ENCODE peak calls at places on chromosomes 1 and 21, in seven cellular contexts. One of them, this sample, is unnamed.

GRCh38 chr1:180555411-180555810 is 3.4 kb upstream of the OVAAL start:
- DNase-seq in AG10803: no peak
- DNase-seq in RWPE2: no peak
- DNase-seq in retinal pigment epithelial cell: no peak
- DNase-seq in CD8-positive, alpha-beta T cell: no peak
- DNase-seq in transverse colon: no peak
- DNase-seq in AG09309: no peak
- DNase-seq in this sample: no peak

GRCh38 chr21:36756527-36756926 is 57.6 kb downstream of the SIM2 start:
- DNase-seq in AG10803: peak; percentile 28
- DNase-seq in RWPE2: no peak
- DNase-seq in retinal pigment epithelial cell: no peak
- DNase-seq in CD8-positive, alpha-beta T cell: no peak
- DNase-seq in transverse colon: no peak
- DNase-seq in AG09309: no peak
- DNase-seq in this sample: peak; percentile 19

GRCh38 chr1:30919025-30919881 is 10.7 kb upstream of the SDC3 start:
- DNase-seq in AG10803: peak; percentile 62
- DNase-seq in RWPE2: no peak
- DNase-seq in retinal pigment epithelial cell: no peak
- DNase-seq in CD8-positive, alpha-beta T cell: no peak
- DNase-seq in transverse colon: no peak
- DNase-seq in AG09309: no peak
- DNase-seq in this sample: peak; percentile 77

GRCh38 chr1:27603320-27603961 is 503 bp downstream of the AHDC1 start:
- DNase-seq in AG10803: no peak
- DNase-seq in RWPE2: no peak
- DNase-seq in retinal pigment epithelial cell: no peak
- DNase-seq in CD8-positive, alpha-beta T cell: no peak
- DNase-seq in transverse colon: peak; percentile 47
- DNase-seq in AG09309: no peak
- DNase-seq in this sample: no peak

GRCh38 chr1:77825356-77825709 is 45.9 kb downstream of the MIGA1 start:
- DNase-seq in AG10803: peak; percentile 83
- DNase-seq in RWPE2: peak; percentile 71
- DNase-seq in retinal pigment epithelial cell: no peak
- DNase-seq in CD8-positive, alpha-beta T cell: no peak
- DNase-seq in transverse colon: peak; percentile 10
- DNase-seq in AG09309: peak; percentile 70
- DNase-seq in this sample: peak; percentile 98

GRCh38 chr1:7538033-7538432 is 233.1 kb upstream of the VAMP3 start:
- DNase-seq in AG10803: no peak
- DNase-seq in RWPE2: peak; percentile 10
- DNase-seq in retinal pigment epithelial cell: peak; percentile 47
- DNase-seq in CD8-positive, alpha-beta T cell: no peak
- DNase-seq in transverse colon: no peak
- DNase-seq in AG09309: no peak
- DNase-seq in this sample: peak; percentile 25

GRCh38 chr1:243705585-243705984 is 144.5 kb downstream of the AKT3 start:
- DNase-seq in AG10803: no peak
- DNase-seq in RWPE2: no peak
- DNase-seq in retinal pigment epithelial cell: no peak
- DNase-seq in CD8-positive, alpha-beta T cell: no peak
- DNase-seq in transverse colon: no peak
- DNase-seq in AG09309: no peak
- DNase-seq in this sample: no peak

GRCh38 chr1:30126839-30127238 is 596.5 kb downstream of the MATN1 start:
- DNase-seq in AG10803: no peak
- DNase-seq in RWPE2: no peak
- DNase-seq in retinal pigment epithelial cell: no peak
- DNase-seq in CD8-positive, alpha-beta T cell: no peak
- DNase-seq in transverse colon: peak; percentile 19
- DNase-seq in AG09309: no peak
- DNase-seq in this sample: no peak

GRCh38 chr1:67355745-67356424 is 48.2 kb downstream of the IL12RB2 start:
- DNase-seq in AG10803: peak; percentile 93
- DNase-seq in RWPE2: no peak
- DNase-seq in retinal pigment epithelial cell: peak; percentile 28
- DNase-seq in CD8-positive, alpha-beta T cell: no peak
- DNase-seq in transverse colon: no peak
- DNase-seq in AG09309: peak; percentile 82
- DNase-seq in this sample: peak; percentile 94

GRCh38 chr1:39266792-39267191 is 62.3 kb downstream of the MACF1 start:
- DNase-seq in AG10803: no peak
- DNase-seq in RWPE2: no peak
- DNase-seq in retinal pigment epithelial cell: no peak
- DNase-seq in CD8-positive, alpha-beta T cell: no peak
- DNase-seq in transverse colon: no peak
- DNase-seq in AG09309: no peak
- DNase-seq in this sample: no peak

GRCh38 chr1:31768407-31768806 is 4.3 kb upstream of the ADGRB2 start:
- DNase-seq in AG10803: no peak
- DNase-seq in RWPE2: no peak
- DNase-seq in retinal pigment epithelial cell: no peak
- DNase-seq in CD8-positive, alpha-beta T cell: no peak
- DNase-seq in transverse colon: no peak
- DNase-seq in AG09309: no peak
- DNase-seq in this sample: no peak

GRCh38 chr21:40678681-40679284 is 168.2 kb downstream of the DSCAM start:
- DNase-seq in AG10803: no peak
- DNase-seq in RWPE2: no peak
- DNase-seq in retinal pigment epithelial cell: no peak
- DNase-seq in CD8-positive, alpha-beta T cell: no peak
- DNase-seq in transverse colon: no peak
- DNase-seq in AG09309: no peak
- DNase-seq in this sample: peak; percentile 34

DNA sequence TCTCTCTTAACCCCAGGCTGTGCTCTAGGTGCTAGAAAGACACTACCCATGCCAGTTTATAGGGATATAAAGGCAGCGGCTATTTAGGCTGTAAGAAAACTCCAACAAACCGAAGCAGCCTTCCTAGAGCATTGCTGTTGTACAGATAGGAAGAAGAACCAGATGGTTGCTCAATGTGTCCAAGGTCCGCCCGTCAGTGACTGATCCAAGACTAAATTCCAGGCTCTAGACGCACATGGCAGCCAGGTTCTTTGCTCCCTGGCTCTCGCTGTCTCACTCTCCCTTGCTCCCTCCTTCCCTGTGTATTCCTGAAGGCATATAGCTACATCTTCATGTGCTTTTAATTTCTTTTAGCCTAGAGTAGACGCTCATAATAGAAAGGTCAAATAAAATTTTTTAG is 303.4 kb downstream of the KIF26B start:
- DNase-seq in AG10803: peak; percentile 77
- DNase-seq in RWPE2: no peak
- DNase-seq in retinal pigment epithelial cell: no peak
- DNase-seq in CD8-positive, alpha-beta T cell: no peak
- DNase-seq in transverse colon: no peak
- DNase-seq in AG09309: no peak
- DNase-seq in this sample: no peak
- H3K4me3 ChIP-seq in AG10803: no peak overlapping the region
- H3K4me3 ChIP-seq in RWPE2: no peak overlapping the region
- H3K4me3 ChIP-seq in retinal pigment epithelial cell: no peak overlapping the region
- H3K4me3 ChIP-seq in CD8-positive, alpha-beta T cell: no peak overlapping the region
- H3K4me3 ChIP-seq in transverse colon: no peak overlapping the region
- H3K4me3 ChIP-seq in AG09309: no peak overlapping the region
- H3K4me3 ChIP-seq in this sample: no peak overlapping the region

GRCh38 chr1:202107801-202108731 is 14.7 kb upstream of the GPR37L1 start:
- DNase-seq in AG10803: no peak
- DNase-seq in RWPE2: no peak
- DNase-seq in retinal pigment epithelial cell: no peak
- DNase-seq in CD8-positive, alpha-beta T cell: no peak
- DNase-seq in transverse colon: peak; percentile 87
- DNase-seq in AG09309: no peak
- DNase-seq in this sample: peak; percentile 55
- H3K4me3 ChIP-seq in AG10803: no peak overlapping the region
- H3K4me3 ChIP-seq in RWPE2: no peak overlapping the region
- H3K4me3 ChIP-seq in retinal pigment epithelial cell: no peak overlapping the region
- H3K4me3 ChIP-seq in CD8-positive, alpha-beta T cell: no peak overlapping the region
- H3K4me3 ChIP-seq in transverse colon: no peak overlapping the region
- H3K4me3 ChIP-seq in AG09309: no peak overlapping the region
- H3K4me3 ChIP-seq in this sample: no peak overlapping the region

GRCh38 chr1:19469004-19469403 is 16.3 kb downstream of the CAPZB start:
- DNase-seq in AG10803: no peak
- DNase-seq in RWPE2: no peak
- DNase-seq in retinal pigment epithelial cell: no peak
- DNase-seq in CD8-positive, alpha-beta T cell: no peak
- DNase-seq in transverse colon: no peak
- DNase-seq in AG09309: no peak
- DNase-seq in this sample: no peak
- H3K4me3 ChIP-seq in AG10803: no peak overlapping the region
- H3K4me3 ChIP-seq in RWPE2: no peak overlapping the region
- H3K4me3 ChIP-seq in retinal pigment epithelial cell: no peak overlapping the region
- H3K4me3 ChIP-seq in CD8-positive, alpha-beta T cell: peak overlapping the region; percentile 41
- H3K4me3 ChIP-seq in transverse colon: no peak overlapping the region
- H3K4me3 ChIP-seq in AG09309: no peak overlapping the region
- H3K4me3 ChIP-seq in this sample: no peak overlapping the region

GRCh38 chr1:218584418-218585155 is 239.5 kb downstream of the TGFB2 start:
- DNase-seq in AG10803: no peak
- DNase-seq in RWPE2: no peak
- DNase-seq in retinal pigment epithelial cell: peak; percentile 71
- DNase-seq in CD8-positive, alpha-beta T cell: no peak
- DNase-seq in transverse colon: no peak
- DNase-seq in AG09309: no peak
- DNase-seq in this sample: peak; percentile 66

GRCh38 chr1:218589487-218589886 is 244.4 kb downstream of the TGFB2 start:
- DNase-seq in AG10803: no peak
- DNase-seq in RWPE2: no peak
- DNase-seq in retinal pigment epithelial cell: no peak
- DNase-seq in CD8-positive, alpha-beta T cell: no peak
- DNase-seq in transverse colon: no peak
- DNase-seq in AG09309: no peak
- DNase-seq in this sample: no peak

GRCh38 chr1:218585565-218586184 is 240.5 kb downstream of the TGFB2 start:
- DNase-seq in AG10803: no peak
- DNase-seq in RWPE2: peak; percentile 40
- DNase-seq in retinal pigment epithelial cell: peak; percentile 93
- DNase-seq in CD8-positive, alpha-beta T cell: no peak
- DNase-seq in transverse colon: no peak
- DNase-seq in AG09309: no peak
- DNase-seq in this sample: peak; percentile 91

GRCh38 chr1:218588555-218589172 is 243.5 kb downstream of the TGFB2 start:
- DNase-seq in AG10803: no peak
- DNase-seq in RWPE2: no peak
- DNase-seq in retinal pigment epithelial cell: no peak
- DNase-seq in CD8-positive, alpha-beta T cell: no peak
- DNase-seq in transverse colon: no peak
- DNase-seq in AG09309: no peak
- DNase-seq in this sample: no peak

DNA sequence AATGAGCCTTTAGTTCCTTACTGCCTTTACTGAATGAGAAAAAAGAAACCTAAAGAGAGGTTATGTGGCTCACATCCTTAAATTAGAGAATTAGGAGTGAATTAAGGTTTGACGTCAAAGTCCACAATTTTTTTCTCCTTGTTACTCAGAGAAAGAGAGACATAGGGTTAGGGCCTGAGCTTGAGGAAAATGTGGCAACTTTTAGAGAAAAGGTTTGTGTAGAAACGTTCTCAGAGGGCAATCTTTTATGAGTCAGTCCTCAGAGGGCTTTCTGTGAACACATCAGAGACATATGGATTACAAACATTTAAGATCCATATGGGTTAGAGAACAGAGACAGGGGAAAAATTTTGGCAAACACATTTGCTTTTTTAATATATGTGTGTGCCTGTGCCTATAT is 242.8 kb downstream of the TGFB2 start:
- DNase-seq in AG10803: no peak
- DNase-seq in RWPE2: no peak
- DNase-seq in retinal pigment epithelial cell: no peak
- DNase-seq in CD8-positive, alpha-beta T cell: no peak
- DNase-seq in transverse colon: no peak
- DNase-seq in AG09309: no peak
- DNase-seq in this sample: no peak
- H3K4me3 ChIP-seq in AG10803: no peak overlapping the region
- H3K4me3 ChIP-seq in RWPE2: no peak overlapping the region
- H3K4me3 ChIP-seq in retinal pigment epithelial cell: no peak overlapping the region
- H3K4me3 ChIP-seq in CD8-positive, alpha-beta T cell: no peak overlapping the region
- H3K4me3 ChIP-seq in transverse colon: no peak overlapping the region
- H3K4me3 ChIP-seq in AG09309: no peak overlapping the region
- H3K4me3 ChIP-seq in this sample: no peak overlapping the region

GRCh38 chr1:3776231-3777030 is 3.9 kb downstream of the SMIM1 start:
- DNase-seq in AG10803: no peak
- DNase-seq in RWPE2: no peak
- DNase-seq in retinal pigment epithelial cell: no peak
- DNase-seq in CD8-positive, alpha-beta T cell: no peak
- DNase-seq in transverse colon: no peak
- DNase-seq in AG09309: no peak
- DNase-seq in this sample: no peak

GRCh38 chr1:3774503-3775247 is 2.1 kb downstream of the SMIM1 start:
- DNase-seq in AG10803: peak; percentile 21
- DNase-seq in RWPE2: no peak
- DNase-seq in retinal pigment epithelial cell: no peak
- DNase-seq in CD8-positive, alpha-beta T cell: no peak
- DNase-seq in transverse colon: no peak
- DNase-seq in AG09309: no peak
- DNase-seq in this sample: no peak

GRCh38 chr1:3775248-3775497 is 2.6 kb downstream of the SMIM1 start:
- DNase-seq in AG10803: no peak
- DNase-seq in RWPE2: no peak
- DNase-seq in retinal pigment epithelial cell: no peak
- DNase-seq in CD8-positive, alpha-beta T cell: no peak
- DNase-seq in transverse colon: peak; percentile 14
- DNase-seq in AG09309: no peak
- DNase-seq in this sample: no peak

GRCh38 chr1:3777078-3777547 is 4.6 kb downstream of the SMIM1 start:
- DNase-seq in AG10803: no peak
- DNase-seq in RWPE2: no peak
- DNase-seq in retinal pigment epithelial cell: no peak
- DNase-seq in CD8-positive, alpha-beta T cell: no peak
- DNase-seq in transverse colon: no peak
- DNase-seq in AG09309: no peak
- DNase-seq in this sample: no peak

DNA sequence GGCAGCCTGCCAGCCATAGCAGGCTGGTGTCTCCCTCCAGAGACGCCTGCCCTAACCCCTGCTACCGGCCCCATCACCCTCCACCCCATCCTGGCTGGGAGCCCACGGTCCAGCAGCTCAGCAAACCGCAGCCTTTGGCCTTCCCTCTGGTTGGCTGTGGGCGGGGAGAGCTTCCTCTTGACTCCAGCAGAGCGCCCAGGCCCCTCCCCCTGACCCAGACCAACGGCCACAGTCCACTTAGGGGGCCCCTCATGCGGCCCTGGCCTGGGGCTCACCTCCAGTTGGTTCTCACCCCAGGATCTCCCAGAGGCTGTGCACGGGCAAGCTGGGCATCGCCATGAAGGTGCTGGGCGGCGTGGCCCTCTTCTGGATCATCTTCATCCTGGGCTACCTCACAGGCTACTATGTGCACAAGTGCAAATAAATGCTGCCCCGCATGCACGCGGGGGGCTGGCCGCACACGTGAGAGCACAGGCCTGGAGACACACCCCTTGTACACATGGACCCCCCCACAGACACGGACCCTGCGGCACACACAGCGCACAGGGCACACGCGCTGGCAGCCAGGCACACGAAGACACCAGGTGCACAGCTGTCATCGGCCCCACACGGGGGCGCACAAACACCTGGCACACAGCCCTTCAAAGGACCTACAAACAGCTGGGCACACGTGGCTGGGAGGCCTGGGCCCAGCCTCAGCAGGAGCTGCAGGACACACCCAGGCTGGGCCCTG is 3.1 kb downstream of the SMIM1 start:
- DNase-seq in AG10803: peak; percentile 33
- DNase-seq in RWPE2: no peak
- DNase-seq in retinal pigment epithelial cell: no peak
- DNase-seq in CD8-positive, alpha-beta T cell: no peak
- DNase-seq in transverse colon: peak; percentile 71
- DNase-seq in AG09309: no peak
- DNase-seq in this sample: peak; percentile 62
- H3K4me3 ChIP-seq in AG10803: no peak overlapping the region
- H3K4me3 ChIP-seq in RWPE2: no peak overlapping the region
- H3K4me3 ChIP-seq in retinal pigment epithelial cell: no peak overlapping the region
- H3K4me3 ChIP-seq in CD8-positive, alpha-beta T cell: no peak overlapping the region
- H3K4me3 ChIP-seq in transverse colon: no peak overlapping the region
- H3K4me3 ChIP-seq in AG09309: no peak overlapping the region
- H3K4me3 ChIP-seq in this sample: no peak overlapping the region

This sample was measured in bronchial epithelial cell.